ENCODE peak calls at places on chromosomes 13 and 19, in seven cellular contexts. X, N, K, M, D, C and Q are unnamed samples.

GRCh38 chr19:10678813-10679212 is 22.4 kb upstream of the QTRT1 start:
- DNase-seq in X (no peak), N (no peak), K (no peak), M (no peak), D (no peak), C (no peak), Q (no peak)

GRCh38 chr13:81596224-81596753 is 1255.4 kb upstream of the SPRY2 start:
- DNase-seq in X (no peak), N (no peak), K (no peak), M (no peak), D (no peak), C (no peak), Q (no peak)

GRCh38 chr19:30741539-30741938 is 369.4 kb downstream of the ZNF536 start:
- DNase-seq in X (no peak), N (no peak), K (no peak), M (no peak), D (no peak), C (no peak), Q (no peak)

GRCh38 chr19:58336216-58336615 is 9.4 kb downstream of the ZSCAN22 start:
- DNase-seq in X (no peak), N (no peak), K (no peak), M (no peak), D (no peak), C (no peak), Q (no peak)

GRCh38 chr19:10290876-10291553 is 1.3 kb downstream of the ICAM5 start:
- DNase-seq in X (no peak), N (peak), K (no peak), M (peak), D (no peak), C (no peak), Q (no peak)

GRCh38 chr13:99218545-99218944 is 17.9 kb downstream of the UBAC2 start:
- DNase-seq in X (no peak), N (no peak), K (no peak), M (no peak), D (no peak), C (no peak), Q (no peak)

GRCh38 chr13:37695200-37695599 is 96.6 kb upstream of the POSTN start:
- DNase-seq in X (no peak), N (no peak), K (no peak), M (no peak), D (no peak), C (no peak), Q (no peak)

GRCh38 chr19:49448432-49448786 is 3.2 kb downstream of the PIH1D1 start:
- DNase-seq in X (no peak), N (no peak), K (no peak), M (no peak), D (no peak), C (no peak), Q (no peak)

GRCh38 chr13:41700790-41701310 is 243.5 kb downstream of the RGCC start:
- DNase-seq in X (no peak), N (no peak), K (peak), M (no peak), D (no peak), C (peak), Q (peak)

GRCh38 chr19:45451181-45451849 is 16.5 kb upstream of the FOSB start:
- DNase-seq in X (no peak), N (no peak), K (no peak), M (no peak), D (no peak), C (no peak), Q (no peak)

GRCh38 chr13:113930711-113931637 is 42.9 kb downstream of the C13orf46 start:
- DNase-seq in X (no peak), N (no peak), K (no peak), M (peak), D (no peak), C (no peak), Q (no peak)

GRCh38 chr19:48965033-48965805 is at the start of gene FTL:
- DNase-seq in X (peak), N (peak), K (peak), M (peak), D (peak), C (peak), Q (peak)

GRCh38 chr13:48319458-48320395 is 16.2 kb downstream of the RB1 start:
- DNase-seq in X (no peak), N (peak), K (no peak), M (peak), D (no peak), C (no peak), Q (no peak)

GRCh38 chr19:17752865-17753639 is 1.8 kb downstream of the FCHO1 start:
- DNase-seq in X (no peak), N (no peak), K (no peak), M (no peak), D (no peak), C (no peak), Q (no peak)

GRCh38 chr19:51551673-51552440 is 19.2 kb upstream of the ZNF175 start:
- DNase-seq in X (no peak), N (no peak), K (no peak), M (no peak), D (no peak), C (no peak), Q (no peak)

GRCh38 chr19:40323705-40324104 is 24.5 kb downstream of the C19orf47 start:
- DNase-seq in X (no peak), N (no peak), K (no peak), M (no peak), D (no peak), C (no peak), Q (no peak)

GRCh38 chr13:39510296-39510695 is 92.7 kb downstream of the LHFPL6 start:
- DNase-seq in X (no peak), N (no peak), K (no peak), M (peak), D (no peak), C (no peak), Q (no peak)

GRCh38 chr19:38650911-38651584 is 3.6 kb downstream of the ACTN4 start:
- DNase-seq in X (no peak), N (no peak), K (peak), M (no peak), D (no peak), C (peak), Q (peak)

GRCh38 chr19:41886761-41887710 is 4.1 kb downstream of the ARHGEF1 start:
- DNase-seq in X (no peak), N (no peak), K (no peak), M (peak), D (peak), C (no peak), Q (no peak)

GRCh38 chr19:50975766-50976165 is 6.4 kb upstream of the KLK6 start:
- DNase-seq in X (no peak), N (no peak), K (no peak), M (no peak), D (no peak), C (no peak), Q (no peak)

GRCh38 chr13:80399340-80400163 is 58.6 kb upstream of the SPRY2 start:
- DNase-seq in X (no peak), N (no peak), K (no peak), M (no peak), D (no peak), C (no peak), Q (no peak)

GRCh38 chr13:24274452-24274971 is 34.9 kb upstream of the C1QTNF9 start:
- DNase-seq in X (no peak), N (no peak), K (no peak), M (peak), D (no peak), C (no peak), Q (no peak)

GRCh38 chr13:23558675-23559536 is 11.3 kb upstream of the TNFRSF19 start:
- DNase-seq in X (no peak), N (no peak), K (peak), M (peak), D (no peak), C (peak), Q (peak)

GRCh38 chr19:32862173-32862572 is 7.4 kb downstream of the SLC7A9 start:
- DNase-seq in X (no peak), N (no peak), K (no peak), M (no peak), D (no peak), C (no peak), Q (no peak)

GRCh38 chr13:29749401-29750177 is 100.8 kb downstream of the UBL3 start:
- DNase-seq in X (no peak), N (no peak), K (no peak), M (no peak), D (no peak), C (peak), Q (no peak)

GRCh38 chr19:33292595-33293254 is 9.6 kb downstream of the CEBPA start:
- DNase-seq in X (no peak), N (no peak), K (peak), M (no peak), D (no peak), C (no peak), Q (no peak)

GRCh38 chr13:99258210-99258860 is at the start of gene GPR18:
- DNase-seq in X (no peak), N (no peak), K (no peak), M (peak), D (no peak), C (no peak), Q (no peak)

GRCh38 chr19:4717191-4717965 is 6.3 kb downstream of the DPP9 start:
- DNase-seq in X (no peak), N (no peak), K (no peak), M (no peak), D (no peak), C (no peak), Q (no peak)

GRCh38 chr19:45123440-45123850 is 30.5 kb downstream of the PPP1R37 start:
- DNase-seq in X (no peak), N (no peak), K (no peak), M (no peak), D (no peak), C (no peak), Q (no peak)

GRCh38 chr13:61600360-61601033 is 184.8 kb upstream of the PCDH20 start:
- DNase-seq in X (no peak), N (no peak), K (no peak), M (no peak), D (no peak), C (no peak), Q (no peak)

GRCh38 chr19:34260771-34261173 is 6.4 kb downstream of the GARRE1 start:
- DNase-seq in X (no peak), N (no peak), K (no peak), M (no peak), D (no peak), C (no peak), Q (no peak)

GRCh38 chr13:23848019-23848418 is 41.2 kb downstream of the MIPEP start:
- DNase-seq in X (no peak), N (no peak), K (peak), M (no peak), D (no peak), C (no peak), Q (no peak)

GRCh38 chr13:95756072-95756471 is 79.1 kb downstream of the DNAJC3 start:
- DNase-seq in X (no peak), N (no peak), K (no peak), M (no peak), D (no peak), C (peak), Q (no peak)

GRCh38 chr19:5949792-5950305 is 28.1 kb downstream of the RANBP3 start:
- DNase-seq in X (no peak), N (no peak), K (no peak), M (no peak), D (no peak), C (no peak), Q (no peak)

GRCh38 chr19:40948580-40949299 is 42.3 kb upstream of the CYP2B6 start:
- DNase-seq in X (no peak), N (peak), K (no peak), M (no peak), D (no peak), C (no peak), Q (no peak)

GRCh38 chr19:7868326-7868670 is 5.9 kb downstream of the PRR36 start:
- DNase-seq in X (no peak), N (no peak), K (no peak), M (no peak), D (no peak), C (no peak), Q (no peak)

GRCh38 chr19:45166723-45167252 is 6.0 kb upstream of the NKPD1 start:
- DNase-seq in X (no peak), N (no peak), K (no peak), M (no peak), D (no peak), C (no peak), Q (no peak)

GRCh38 chr19:14450168-14450874 is 17.2 kb downstream of the PKN1 start:
- DNase-seq in X (no peak), N (peak), K (no peak), M (peak), D (no peak), C (no peak), Q (no peak)